ENCODE peak calls at places on chromosomes 2 and 18, in eight cellular contexts. One of them, this sample, is unnamed.
A peak's percentile ranks its signal among the peaks of the same experiment; 100 is the strongest.

GRCh38 chr2:19532797-19533196 is 174.4 kb upstream of the OSR1 start:
- DNase-seq in fibroblast of the aortic adventitia: no peak
- DNase-seq in AG09319: no peak
- DNase-seq in GM13976: no peak
- DNase-seq in heart right ventricle: no peak
- DNase-seq in esophagus squamous epithelium: no peak
- DNase-seq in progenitor cell of endocrine pancreas: no peak
- DNase-seq in GM12864: no peak
- DNase-seq in this sample: no peak

GRCh38 chr2:100126172-100126571 is 16.2 kb downstream of the AFF3 start:
- DNase-seq in heart right ventricle: no peak
- DNase-seq in GM13976: no peak
- DNase-seq in AG09319: no peak
- DNase-seq in progenitor cell of endocrine pancreas: no peak
- DNase-seq in esophagus squamous epithelium: no peak
- DNase-seq in fibroblast of the aortic adventitia: no peak
- DNase-seq in GM12864: no peak
- DNase-seq in this sample: no peak

GRCh38 chr2:237863102-237863511 is 3.7 kb downstream of the RAMP1 start:
- DNase-seq in esophagus squamous epithelium: no peak
- DNase-seq in AG09319: no peak
- DNase-seq in GM13976: peak; percentile 38
- DNase-seq in fibroblast of the aortic adventitia: no peak
- DNase-seq in heart right ventricle: no peak
- DNase-seq in progenitor cell of endocrine pancreas: no peak
- DNase-seq in GM12864: no peak
- DNase-seq in this sample: no peak

GRCh38 chr2:215397632-215398341 is 38.1 kb downstream of the FN1 start:
- DNase-seq in AG09319: no peak
- DNase-seq in progenitor cell of endocrine pancreas: no peak
- DNase-seq in fibroblast of the aortic adventitia: peak; percentile 53
- DNase-seq in GM13976: no peak
- DNase-seq in esophagus squamous epithelium: no peak
- DNase-seq in GM12864: no peak
- DNase-seq in heart right ventricle: no peak
- DNase-seq in this sample: no peak

GRCh38 chr18:77000527-77000926 is 132.1 kb downstream of the MBP start:
- DNase-seq in GM13976: peak; percentile 78
- DNase-seq in AG09319: no peak
- DNase-seq in progenitor cell of endocrine pancreas: no peak
- DNase-seq in esophagus squamous epithelium: no peak
- DNase-seq in GM12864: no peak
- DNase-seq in fibroblast of the aortic adventitia: peak; percentile 57
- DNase-seq in heart right ventricle: no peak
- DNase-seq in this sample: peak; percentile 72

GRCh38 chr18:28007841-28008240 is 169.1 kb downstream of the CDH2 start:
- DNase-seq in fibroblast of the aortic adventitia: no peak
- DNase-seq in progenitor cell of endocrine pancreas: no peak
- DNase-seq in esophagus squamous epithelium: no peak
- DNase-seq in GM13976: no peak
- DNase-seq in heart right ventricle: no peak
- DNase-seq in AG09319: no peak
- DNase-seq in GM12864: no peak
- DNase-seq in this sample: no peak

GRCh38 chr2:211376410-211376809 is 820.0 kb downstream of the CPS1 start:
- DNase-seq in progenitor cell of endocrine pancreas: no peak
- DNase-seq in fibroblast of the aortic adventitia: no peak
- DNase-seq in esophagus squamous epithelium: no peak
- DNase-seq in GM12864: no peak
- DNase-seq in AG09319: no peak
- DNase-seq in heart right ventricle: no peak
- DNase-seq in GM13976: no peak
- DNase-seq in this sample: no peak

GRCh38 chr2:43984533-43984932 is 11.3 kb downstream of the LRPPRC start:
- DNase-seq in esophagus squamous epithelium: no peak
- DNase-seq in heart right ventricle: no peak
- DNase-seq in GM12864: no peak
- DNase-seq in GM13976: no peak
- DNase-seq in AG09319: no peak
- DNase-seq in fibroblast of the aortic adventitia: no peak
- DNase-seq in progenitor cell of endocrine pancreas: no peak
- DNase-seq in this sample: no peak

GRCh38 chr18:32425466-32425865 is 45.2 kb downstream of the GAREM1 start:
- DNase-seq in AG09319: no peak
- DNase-seq in fibroblast of the aortic adventitia: peak; percentile 77
- DNase-seq in GM12864: no peak
- DNase-seq in esophagus squamous epithelium: no peak
- DNase-seq in GM13976: no peak
- DNase-seq in progenitor cell of endocrine pancreas: no peak
- DNase-seq in heart right ventricle: no peak
- DNase-seq in this sample: no peak

GRCh38 chr2:105330681-105331375 is 1.3 kb upstream of the TGFBRAP1 start:
- DNase-seq in heart right ventricle: no peak
- DNase-seq in GM12864: no peak
- DNase-seq in GM13976: no peak
- DNase-seq in esophagus squamous epithelium: no peak
- DNase-seq in progenitor cell of endocrine pancreas: no peak
- DNase-seq in fibroblast of the aortic adventitia: no peak
- DNase-seq in AG09319: no peak
- DNase-seq in this sample: no peak

GRCh38 chr18:48955528-48956261 is 4.9 kb upstream of the SMAD7 start:
- DNase-seq in AG09319: no peak
- DNase-seq in GM12864: no peak
- DNase-seq in GM13976: no peak
- DNase-seq in fibroblast of the aortic adventitia: peak; percentile 77
- DNase-seq in esophagus squamous epithelium: no peak
- DNase-seq in progenitor cell of endocrine pancreas: no peak
- DNase-seq in heart right ventricle: peak; percentile 78
- DNase-seq in this sample: no peak

GRCh38 chr2:105600602-105600948 is 144.1 kb upstream of the NCK2 start:
- DNase-seq in heart right ventricle: no peak
- DNase-seq in progenitor cell of endocrine pancreas: no peak
- DNase-seq in fibroblast of the aortic adventitia: no peak
- DNase-seq in AG09319: no peak
- DNase-seq in GM12864: no peak
- DNase-seq in GM13976: no peak
- DNase-seq in esophagus squamous epithelium: no peak
- DNase-seq in this sample: no peak

GRCh38 chr2:11142330-11142729 is 12.9 kb upstream of the SLC66A3 start:
- DNase-seq in esophagus squamous epithelium: no peak
- DNase-seq in GM13976: no peak
- DNase-seq in GM12864: no peak
- DNase-seq in heart right ventricle: no peak
- DNase-seq in AG09319: no peak
- DNase-seq in fibroblast of the aortic adventitia: no peak
- DNase-seq in progenitor cell of endocrine pancreas: no peak
- DNase-seq in this sample: no peak

GRCh38 chr18:62938006-62938405 is 222.7 kb downstream of the PHLPP1 start:
- DNase-seq in AG09319: no peak
- DNase-seq in GM13976: no peak
- DNase-seq in progenitor cell of endocrine pancreas: no peak
- DNase-seq in fibroblast of the aortic adventitia: peak; percentile 65
- DNase-seq in GM12864: no peak
- DNase-seq in heart right ventricle: no peak
- DNase-seq in esophagus squamous epithelium: no peak
- DNase-seq in this sample: no peak

GRCh38 chr2:3282056-3282998 is 95.3 kb downstream of the EIPR1 start:
- DNase-seq in fibroblast of the aortic adventitia: no peak
- DNase-seq in heart right ventricle: peak; percentile 42
- DNase-seq in GM13976: no peak
- DNase-seq in progenitor cell of endocrine pancreas: no peak
- DNase-seq in esophagus squamous epithelium: no peak
- DNase-seq in GM12864: no peak
- DNase-seq in AG09319: peak; percentile 20
- DNase-seq in this sample: no peak

GRCh38 chr2:85551698-85552678 is 9.3 kb downstream of the GGCX start:
- DNase-seq in esophagus squamous epithelium: no peak
- DNase-seq in fibroblast of the aortic adventitia: peak; percentile 83
- DNase-seq in GM12864: no peak
- DNase-seq in AG09319: no peak
- DNase-seq in progenitor cell of endocrine pancreas: peak; percentile 79
- DNase-seq in heart right ventricle: peak; percentile 84
- DNase-seq in GM13976: peak; percentile 72
- DNase-seq in this sample: peak; percentile 91

GRCh38 chr2:118801154-118801553 is 46.3 kb downstream of the EN1 start:
- DNase-seq in fibroblast of the aortic adventitia: peak; percentile 45
- DNase-seq in progenitor cell of endocrine pancreas: no peak
- DNase-seq in GM12864: no peak
- DNase-seq in heart right ventricle: no peak
- DNase-seq in esophagus squamous epithelium: no peak
- DNase-seq in GM13976: no peak
- DNase-seq in AG09319: no peak
- DNase-seq in this sample: no peak

GRCh38 chr2:111685342-111685741 is 198.7 kb downstream of the ANAPC1 start:
- DNase-seq in GM13976: no peak
- DNase-seq in progenitor cell of endocrine pancreas: no peak
- DNase-seq in esophagus squamous epithelium: no peak
- DNase-seq in heart right ventricle: no peak
- DNase-seq in AG09319: no peak
- DNase-seq in GM12864: no peak
- DNase-seq in fibroblast of the aortic adventitia: peak; percentile 82
- DNase-seq in this sample: no peak

GRCh38 chr2:135909976-135910375 is 33.7 kb upstream of the MCM6 start:
- DNase-seq in GM13976: no peak
- DNase-seq in AG09319: peak; percentile 2
- DNase-seq in progenitor cell of endocrine pancreas: no peak
- DNase-seq in GM12864: no peak
- DNase-seq in esophagus squamous epithelium: no peak
- DNase-seq in fibroblast of the aortic adventitia: peak; percentile 43
- DNase-seq in heart right ventricle: no peak
- DNase-seq in this sample: no peak

GRCh38 chr2:65432227-65433190 is at the start of gene SPRED2:
- DNase-seq in progenitor cell of endocrine pancreas: peak; percentile 76
- DNase-seq in esophagus squamous epithelium: peak; percentile 44
- DNase-seq in heart right ventricle: peak; percentile 97
- DNase-seq in GM13976: peak; percentile 80
- DNase-seq in fibroblast of the aortic adventitia: peak; percentile 97
- DNase-seq in AG09319: peak; percentile 92
- DNase-seq in GM12864: peak; percentile 66
- DNase-seq in this sample: peak; percentile 87
- TF ChIP-seq CTCF in progenitor cell of endocrine pancreas: no peak
- TF ChIP-seq CTCF in esophagus squamous epithelium: peak; percentile 13
- TF ChIP-seq CTCF in heart right ventricle: no peak
- TF ChIP-seq CTCF in GM13976: no peak
- TF ChIP-seq CTCF in fibroblast of the aortic adventitia: peak; percentile 12
- TF ChIP-seq CTCF in AG09319: no peak
- TF ChIP-seq CTCF in GM12864: no peak
- TF ChIP-seq CTCF in this sample: no peak

DNA sequence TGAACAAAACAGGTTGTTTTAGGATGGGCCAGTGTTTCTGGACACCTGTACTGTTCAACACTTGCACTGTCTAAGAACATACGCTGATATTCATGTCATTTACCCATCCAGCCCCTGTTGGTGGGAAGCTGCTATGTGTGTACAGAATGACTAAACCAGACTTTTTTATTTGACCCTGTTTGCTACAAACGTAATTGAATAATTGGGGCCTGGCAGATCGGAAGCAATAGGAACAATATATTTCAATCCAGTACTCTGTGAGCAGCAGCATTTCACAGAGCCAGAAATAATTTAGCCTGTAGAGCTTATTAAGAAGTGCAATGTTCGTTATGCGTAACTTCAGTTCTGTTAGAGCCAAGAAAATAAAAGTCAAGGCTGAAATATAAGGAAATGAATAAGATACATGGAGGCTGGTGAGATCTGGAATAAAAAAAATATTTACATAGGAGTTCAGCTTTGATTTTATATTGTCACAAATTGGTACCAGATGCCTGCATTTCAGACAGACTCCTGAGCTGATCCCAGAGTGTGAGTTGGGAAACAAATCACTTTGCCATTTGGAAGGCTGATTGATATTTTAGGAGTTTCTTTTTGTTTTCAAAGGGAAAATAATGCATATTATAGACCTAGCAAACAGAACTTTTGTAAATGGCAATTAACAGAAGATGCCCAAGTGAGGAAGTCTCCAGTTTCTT is 19.7 kb downstream of the CABLES1 start:
- DNase-seq in GM12864: no peak
- DNase-seq in heart right ventricle: no peak
- DNase-seq in fibroblast of the aortic adventitia: peak; percentile 41
- DNase-seq in AG09319: no peak
- DNase-seq in GM13976: no peak
- DNase-seq in progenitor cell of endocrine pancreas: no peak
- DNase-seq in esophagus squamous epithelium: no peak
- DNase-seq in this sample: no peak
- TF ChIP-seq CTCF in GM12864: no peak
- TF ChIP-seq CTCF in heart right ventricle: no peak
- TF ChIP-seq CTCF in fibroblast of the aortic adventitia: peak; percentile 25
- TF ChIP-seq CTCF in AG09319: peak; percentile 8
- TF ChIP-seq CTCF in GM13976: no peak
- TF ChIP-seq CTCF in progenitor cell of endocrine pancreas: no peak
- TF ChIP-seq CTCF in esophagus squamous epithelium: no peak
- TF ChIP-seq CTCF in this sample: no peak

GRCh38 chr2:220000586-220000985 is 373.2 kb downstream of the SLC4A3 start:
- DNase-seq in GM12864: no peak
- DNase-seq in esophagus squamous epithelium: no peak
- DNase-seq in GM13976: no peak
- DNase-seq in AG09319: no peak
- DNase-seq in progenitor cell of endocrine pancreas: no peak
- DNase-seq in fibroblast of the aortic adventitia: no peak
- DNase-seq in heart right ventricle: no peak
- DNase-seq in this sample: no peak

GRCh38 chr2:220000080-220000479 is 372.6 kb downstream of the SLC4A3 start:
- DNase-seq in GM13976: no peak
- DNase-seq in GM12864: no peak
- DNase-seq in heart right ventricle: no peak
- DNase-seq in AG09319: no peak
- DNase-seq in esophagus squamous epithelium: no peak
- DNase-seq in fibroblast of the aortic adventitia: no peak
- DNase-seq in progenitor cell of endocrine pancreas: no peak
- DNase-seq in this sample: no peak

GRCh38 chr2:219997341-219997851 is 370.0 kb downstream of the SLC4A3 start:
- DNase-seq in GM13976: no peak
- DNase-seq in esophagus squamous epithelium: no peak
- DNase-seq in heart right ventricle: peak; percentile 20
- DNase-seq in AG09319: no peak
- DNase-seq in GM12864: no peak
- DNase-seq in progenitor cell of endocrine pancreas: peak; percentile 36
- DNase-seq in fibroblast of the aortic adventitia: peak; percentile 87
- DNase-seq in this sample: peak; percentile 74

GRCh38 chr2:219998099-219998498 is 370.7 kb downstream of the SLC4A3 start:
- DNase-seq in GM13976: no peak
- DNase-seq in heart right ventricle: no peak
- DNase-seq in fibroblast of the aortic adventitia: no peak
- DNase-seq in AG09319: no peak
- DNase-seq in progenitor cell of endocrine pancreas: no peak
- DNase-seq in esophagus squamous epithelium: no peak
- DNase-seq in GM12864: no peak
- DNase-seq in this sample: no peak

GRCh38 chr2:219998714-219999227 is 371.3 kb downstream of the SLC4A3 start:
- DNase-seq in GM12864: no peak
- DNase-seq in progenitor cell of endocrine pancreas: no peak
- DNase-seq in heart right ventricle: no peak
- DNase-seq in GM13976: no peak
- DNase-seq in fibroblast of the aortic adventitia: no peak
- DNase-seq in esophagus squamous epithelium: no peak
- DNase-seq in AG09319: no peak
- DNase-seq in this sample: no peak
- TF ChIP-seq CTCF in GM12864: peak; percentile 32
- TF ChIP-seq CTCF in progenitor cell of endocrine pancreas: no peak
- TF ChIP-seq CTCF in heart right ventricle: no peak
- TF ChIP-seq CTCF in GM13976: no peak
- TF ChIP-seq CTCF in fibroblast of the aortic adventitia: no peak
- TF ChIP-seq CTCF in esophagus squamous epithelium: peak; percentile 7
- TF ChIP-seq CTCF in AG09319: no peak
- TF ChIP-seq CTCF in this sample: no peak

GRCh38 chr2:9993490-9994165 is 42.1 kb downstream of the GRHL1 start:
- DNase-seq in progenitor cell of endocrine pancreas: no peak
- DNase-seq in GM13976: no peak
- DNase-seq in esophagus squamous epithelium: no peak
- DNase-seq in fibroblast of the aortic adventitia: no peak
- DNase-seq in GM12864: no peak
- DNase-seq in heart right ventricle: no peak
- DNase-seq in AG09319: no peak
- DNase-seq in this sample: no peak
- TF ChIP-seq CTCF in progenitor cell of endocrine pancreas: no peak
- TF ChIP-seq CTCF in GM13976: no peak
- TF ChIP-seq CTCF in esophagus squamous epithelium: no peak
- TF ChIP-seq CTCF in fibroblast of the aortic adventitia: peak; percentile 17
- TF ChIP-seq CTCF in GM12864: no peak
- TF ChIP-seq CTCF in heart right ventricle: peak; percentile 34
- TF ChIP-seq CTCF in AG09319: peak; percentile 57
- TF ChIP-seq CTCF in this sample: no peak

This sample was measured in mesothelial cell of epicardium.